ENCODE peak calls at places on chromosome 15, in seven cellular contexts. F, K, H, I, A, C and B are unnamed samples.

GRCh38 chr15:61119556-61119955 is 109.5 kb downstream of the RORA start:
- DNase-seq in F (no peak), K (no peak), H (no peak), I (peak; percentile 77), A (no peak), C (no peak), B (no peak)

GRCh38 chr15:20659265-20659664 is 117.7 kb upstream of the GOLGA6L6 start:
- DNase-seq in F (no peak), K (no peak), H (no peak), I (no peak), A (no peak), C (no peak), B (no peak)

GRCh38 chr15:67167131-67167530 is 87.3 kb downstream of the AAGAB start:
- DNase-seq in F (no peak), K (no peak), H (peak; percentile 36), I (no peak), A (no peak), C (no peak), B (no peak)

GRCh38 chr15:87167055-87167454 is 1087.4 kb downstream of the AGBL1 start:
- DNase-seq in F (no peak), K (no peak), H (no peak), I (no peak), A (no peak), C (no peak), B (no peak)

GRCh38 chr15:85380860-85381535 is 595 bp downstream of the AKAP13 start:
- DNase-seq in F (peak; percentile 22), K (peak; percentile 34), H (peak; percentile 75), I (peak; percentile 79), A (peak; percentile 54), C (peak; percentile 59), B (peak; percentile 18)

GRCh38 chr15:51093865-51094605 is 671 bp downstream of the TNFAIP8L3 start:
- DNase-seq in F (no peak), K (peak; percentile 59), H (no peak), I (no peak), A (peak; percentile 50), C (peak; percentile 41), B (no peak)

GRCh38 chr15:94004697-94005096 is 226.7 kb upstream of the MCTP2 start:
- DNase-seq in F (peak; percentile 62), K (peak; percentile 33), H (peak; percentile 55), I (peak; percentile 95), A (no peak), C (no peak), B (peak; percentile 39)

GRCh38 chr15:97995881-97996603 is 35.5 kb downstream of the ARRDC4 start:
- DNase-seq in F (no peak), K (no peak), H (peak; percentile 64), I (no peak), A (peak; percentile 28), C (no peak), B (no peak)

GRCh38 chr15:31269961-31270575 is 56.6 kb upstream of the KLF13 start:
- DNase-seq in F (no peak), K (no peak), H (no peak), I (peak; percentile 37), A (peak; percentile 4), C (no peak), B (peak; percentile 3)

GRCh38 chr15:79515628-79516027 is 83.5 kb downstream of the MINAR1 start:
- DNase-seq in F (no peak), K (no peak), H (no peak), I (no peak), A (no peak), C (no peak), B (no peak)

GRCh38 chr15:64162869-64163661 is at the start of gene PPIB:
- DNase-seq in F (peak; percentile 91), K (peak; percentile 97), H (peak; percentile 99), I (peak; percentile 99), A (peak; percentile 97), C (peak; percentile 98), B (peak; percentile 98)

GRCh38 chr15:63554337-63554927 is 42.8 kb upstream of the FBXL22 start:
- DNase-seq in F (no peak), K (no peak), H (no peak), I (no peak), A (no peak), C (no peak), B (no peak)

GRCh38 chr15:58437531-58438105 is 5.8 kb downstream of the LIPC start:
- DNase-seq in F (no peak), K (no peak), H (no peak), I (no peak), A (no peak), C (no peak), B (no peak)

GRCh38 chr15:58521293-58521991 is 89.7 kb downstream of the LIPC start:
- DNase-seq in F (peak; percentile 24), K (peak; percentile 52), H (peak; percentile 44), I (no peak), A (peak; percentile 45), C (peak; percentile 81), B (peak; percentile 22)

GRCh38 chr15:78061963-78062427 is 15.5 kb downstream of the TBC1D2B start:
- DNase-seq in F (no peak), K (no peak), H (no peak), I (no peak), A (peak; percentile 51), C (peak; percentile 62), B (no peak)

GRCh38 chr15:101027273-101027901 is 108.2 kb downstream of the LRRK1 start:
- DNase-seq in F (no peak), K (no peak), H (peak; percentile 44), I (peak; percentile 79), A (peak; percentile 34), C (no peak), B (no peak)

GRCh38 chr15:95425859-95426258 is 904.6 kb upstream of the NR2F2 start:
- DNase-seq in F (no peak), K (no peak), H (no peak), I (no peak), A (no peak), C (no peak), B (no peak)

GRCh38 chr15:85618956-85619491 is 175.7 kb downstream of the KLHL25 start:
- DNase-seq in F (peak; percentile 86), K (peak; percentile 83), H (peak; percentile 75), I (peak; percentile 94), A (peak; percentile 85), C (peak; percentile 67), B (peak; percentile 80)

GRCh38 chr15:70357453-70357852 is 259.7 kb upstream of the TLE3 start:
- DNase-seq in F (no peak), K (no peak), H (no peak), I (no peak), A (no peak), C (no peak), B (no peak)

GRCh38 chr15:69880616-69881309 is 217.0 kb downstream of the TLE3 start:
- DNase-seq in F (no peak), K (no peak), H (no peak), I (no peak), A (no peak), C (no peak), B (no peak)

GRCh38 chr15:43469867-43470266 is 23.1 kb downstream of the TP53BP1 start:
- DNase-seq in F (no peak), K (no peak), H (no peak), I (no peak), A (no peak), C (no peak), B (no peak)

GRCh38 chr15:22903961-22904534 is 65.6 kb downstream of the NIPA2 start:
- DNase-seq in F (no peak), K (no peak), H (peak; percentile 58), I (no peak), A (no peak), C (no peak), B (no peak)

GRCh38 chr15:65954289-65954741 is 85.0 kb downstream of the RAB11A start:
- DNase-seq in F (no peak), K (no peak), H (no peak), I (no peak), A (no peak), C (no peak), B (no peak)

DNA sequence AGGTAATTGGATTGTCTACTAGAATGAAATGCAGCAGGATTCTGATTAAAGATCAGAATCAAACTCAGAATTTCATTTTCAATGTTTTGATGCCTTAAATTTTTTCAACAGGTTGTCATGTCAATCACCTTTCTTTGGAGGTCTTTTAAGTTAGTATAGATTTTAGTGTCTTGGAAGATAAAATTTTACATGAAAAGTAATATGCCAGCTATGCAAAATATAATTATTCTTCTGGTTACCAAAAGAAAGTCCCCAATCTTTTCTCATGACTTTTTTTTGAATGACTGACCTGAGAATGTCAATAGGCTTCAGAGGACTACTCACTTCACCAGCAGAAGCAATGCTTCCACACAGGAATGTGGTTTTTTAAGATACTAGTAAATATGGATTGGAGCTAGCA is 4.3 kb downstream of the FGF7 start:
- DNase-seq in F (no peak), K (no peak), H (no peak), I (no peak), A (no peak), C (no peak), B (no peak)
- H3K27ac ChIP-seq in F (peak overlapping the region; percentile 86), K (no peak overlapping the region), H (peak overlapping the region; percentile 51), I (peak overlapping the region; percentile 75), A (no peak overlapping the region), C (no peak overlapping the region), B (peak overlapping the region; percentile 54)

GRCh38 chr15:49877871-49878511 is 241.0 kb downstream of the ATP8B4 start:
- DNase-seq in F (peak; percentile 69), K (peak; percentile 39), H (no peak), I (peak; percentile 91), A (peak; percentile 44), C (no peak), B (peak; percentile 48)

GRCh38 chr15:49881433-49881832 is 237.6 kb downstream of the ATP8B4 start:
- DNase-seq in F (no peak), K (no peak), H (no peak), I (no peak), A (no peak), C (no peak), B (no peak)

GRCh38 chr15:49883121-49883520 is 235.9 kb downstream of the ATP8B4 start:
- DNase-seq in F (no peak), K (no peak), H (no peak), I (no peak), A (no peak), C (no peak), B (no peak)

GRCh38 chr15:49877117-49877860 is 241.7 kb downstream of the ATP8B4 start:
- DNase-seq in F (no peak), K (peak; percentile 26), H (no peak), I (peak; percentile 47), A (no peak), C (no peak), B (no peak)

DNA sequence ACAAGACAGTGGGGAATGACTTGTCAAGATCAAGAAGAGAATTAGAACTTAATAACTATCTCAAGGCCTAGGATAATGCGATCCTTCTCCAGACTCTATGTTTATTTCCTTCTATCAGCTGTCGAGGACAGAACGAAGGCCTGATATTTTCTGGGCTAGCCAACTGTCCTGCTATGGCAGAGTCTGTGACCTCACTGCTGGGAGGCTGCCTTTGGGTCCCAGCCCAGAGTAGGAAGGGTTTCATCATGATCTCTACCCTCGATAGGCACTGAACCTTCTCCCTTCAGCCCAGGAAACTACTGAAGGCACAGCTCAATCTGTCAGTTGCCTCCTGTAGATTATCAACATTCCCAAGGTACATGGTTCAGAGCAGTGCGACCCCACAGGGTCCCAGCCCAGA is 237.2 kb downstream of the ATP8B4 start:
- DNase-seq in F (no peak), K (no peak), H (no peak), I (no peak), A (no peak), C (no peak), B (no peak)
- H3K27me3 ChIP-seq in F (no peaks in the 10 kb centered on the region), K (no peaks in the 10 kb centered on the region), H (no peaks in the 10 kb centered on the region), I (no peaks in the 10 kb centered on the region), A (no peaks in the 10 kb centered on the region), C (no peaks in the 10 kb centered on the region), B (no peaks in the 10 kb centered on the region)

GRCh38 chr15:99452728-99453643 is 112.8 kb upstream of the MEF2A start:
- DNase-seq in F (peak; percentile 69), K (no peak), H (peak; percentile 87), I (peak; percentile 97), A (peak; percentile 66), C (peak; percentile 90), B (peak; percentile 74)
- TF ChIP-seq POLR2A in F (no peak), K (no peak), H (no peak), I (no peak), A (no peak), C (peak; percentile 32), B (no peak)

GRCh38 chr15:49627407-49627877 is 6.6 kb downstream of the DTWD1 start:
- DNase-seq in F (no peak), K (no peak), H (no peak), I (no peak), A (no peak), C (no peak), B (no peak)
- H3K27ac ChIP-seq in F (no peak overlapping the region), K (no peak overlapping the region), H (no peak overlapping the region), I (no peak overlapping the region), A (no peak overlapping the region), C (no peak overlapping the region), B (no peak overlapping the region)